ENCODE peak calls at places on chromosomes 12 and 14, in seven cellular contexts. A, I, Q, R, J, O and N are unnamed samples.

GRCh38 chr14:38548091-38548490 is 292.2 kb upstream of the CLEC14A start:
- DNase-seq in A (no peak), I (no peak), Q (no peak), R (no peak), J (no peak), O (no peak), N (no peak)

GRCh38 chr14:90444077-90444696 is 47.4 kb downstream of the CALM1 start:
- DNase-seq in A (no peak), I (peak), Q (peak), R (no peak), J (peak), O (no peak), N (no peak)

GRCh38 chr14:95659986-95660385 is 26.2 kb upstream of the TCL1B start:
- DNase-seq in A (no peak), I (no peak), Q (no peak), R (no peak), J (no peak), O (no peak), N (no peak)

GRCh38 chr12:78245111-78245510 is 414.4 kb downstream of the NAV3 start:
- DNase-seq in A (no peak), I (no peak), Q (no peak), R (no peak), J (no peak), O (no peak), N (no peak)

GRCh38 chr12:19855876-19856275 is 416.6 kb downstream of the AEBP2 start:
- DNase-seq in A (no peak), I (no peak), Q (no peak), R (no peak), J (no peak), O (no peak), N (no peak)

GRCh38 chr14:93049867-93050331 is 65.8 kb downstream of the ITPK1 start:
- DNase-seq in A (no peak), I (no peak), Q (no peak), R (no peak), J (peak), O (no peak), N (no peak)

GRCh38 chr14:92751819-92752218 is 3.4 kb upstream of the LGMN start:
- DNase-seq in A (no peak), I (no peak), Q (no peak), R (no peak), J (no peak), O (peak), N (no peak)

GRCh38 chr14:79511146-79511545 is 700.2 kb downstream of the DIO2 start:
- DNase-seq in A (no peak), I (no peak), Q (no peak), R (no peak), J (no peak), O (no peak), N (no peak)

GRCh38 chr12:57896139-57896436 is 45.3 kb upstream of the ATP23 start:
- DNase-seq in A (no peak), I (no peak), Q (no peak), R (no peak), J (no peak), O (no peak), N (no peak)

GRCh38 chr12:64560395-64561301 is 49.6 kb upstream of the RASSF3 start:
- DNase-seq in A (no peak), I (peak), Q (no peak), R (peak), J (peak), O (no peak), N (no peak)

GRCh38 chr14:25406818-25407217 is 356.9 kb upstream of the STXBP6 start:
- DNase-seq in A (no peak), I (no peak), Q (no peak), R (no peak), J (peak), O (no peak), N (no peak)

GRCh38 chr12:98895086-98895651 is 250.1 kb downstream of the APAF1 start:
- DNase-seq in A (peak), I (no peak), Q (no peak), R (no peak), J (no peak), O (peak), N (no peak)

GRCh38 chr12:12081836-12082497 is 11.2 kb downstream of the BCL2L14 start:
- DNase-seq in A (no peak), I (peak), Q (no peak), R (no peak), J (peak), O (peak), N (no peak)

GRCh38 chr14:103188691-103189480 is 65.6 kb downstream of the TNFAIP2 start:
- DNase-seq in A (peak), I (no peak), Q (no peak), R (no peak), J (peak), O (peak), N (no peak)

GRCh38 chr14:100305446-100306255 is 593 bp downstream of the SLC25A29 start:
- DNase-seq in A (peak), I (no peak), Q (no peak), R (no peak), J (peak), O (peak), N (peak)

GRCh38 chr12:4138051-4138450 is 135.5 kb upstream of the CCND2 start:
- DNase-seq in A (no peak), I (no peak), Q (no peak), R (no peak), J (no peak), O (no peak), N (no peak)

GRCh38 chr12:55972906-55973597 is 826 bp upstream of the RAB5B start:
- DNase-seq in A (no peak), I (no peak), Q (no peak), R (no peak), J (no peak), O (no peak), N (no peak)

GRCh38 chr12:67091204-67091603 is 178.0 kb upstream of the CAND1 start:
- DNase-seq in A (no peak), I (no peak), Q (no peak), R (no peak), J (no peak), O (no peak), N (no peak)

GRCh38 chr14:56490379-56490778 is 89.2 kb upstream of the TMEM260 start:
- DNase-seq in A (no peak), I (peak), Q (no peak), R (peak), J (peak), O (no peak), N (no peak)

GRCh38 chr12:12976366-12976765 is 23.7 kb downstream of the HEBP1 start:
- DNase-seq in A (no peak), I (peak), Q (no peak), R (peak), J (peak), O (no peak), N (no peak)

GRCh38 chr12:117051380-117051779 is 47.8 kb downstream of the TESC start:
- DNase-seq in A (no peak), I (no peak), Q (no peak), R (no peak), J (no peak), O (no peak), N (peak)

GRCh38 chr14:98249057-98249456 is 1022.9 kb downstream of the BCL11B start:
- DNase-seq in A (no peak), I (no peak), Q (no peak), R (no peak), J (no peak), O (no peak), N (no peak)

GRCh38 chr14:35879654-35880249 is 53.6 kb downstream of the BRMS1L start:
- DNase-seq in A (no peak), I (peak), Q (no peak), R (no peak), J (peak), O (peak), N (no peak)

GRCh38 chr14:64998455-64998931 is 11.8 kb downstream of the FNTB start:
- DNase-seq in A (no peak), I (peak), Q (no peak), R (no peak), J (no peak), O (no peak), N (no peak)

GRCh38 chr14:63308723-63309317 is 9.9 kb downstream of the GPHB5 start:
- DNase-seq in A (peak), I (peak), Q (no peak), R (no peak), J (peak), O (peak), N (no peak)
- TF ChIP-seq CTCF in A (no peak), I (peak), Q (no peak), R (peak), J (peak), O (peak), N (no peak)

DNA sequence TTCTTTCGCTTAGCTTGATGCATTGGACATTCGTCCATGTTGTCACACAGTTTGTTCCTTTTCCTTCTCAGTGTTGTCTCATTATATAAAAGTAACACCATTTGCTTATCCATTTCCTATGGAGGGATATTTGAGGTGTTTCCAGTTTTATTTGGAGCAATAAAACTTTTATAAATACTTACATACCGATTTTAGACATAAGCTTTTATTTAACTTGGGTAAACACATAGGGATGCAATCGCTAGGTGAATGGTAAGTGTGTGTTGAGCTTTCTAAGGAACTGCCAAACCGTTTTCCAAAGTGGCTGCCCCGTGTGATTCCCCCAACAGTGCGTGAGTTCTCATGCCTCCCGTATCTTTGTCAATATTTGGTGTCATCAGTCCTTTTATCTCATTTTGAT is 95.2 kb upstream of the DYNC1H1 start:
- DNase-seq in A (no peak), I (no peak), Q (no peak), R (no peak), J (no peak), O (no peak), N (no peak)
- TF ChIP-seq CTCF in A (no peak), I (no peak), Q (no peak), R (no peak), J (no peak), O (no peak), N (no peak)

DNA sequence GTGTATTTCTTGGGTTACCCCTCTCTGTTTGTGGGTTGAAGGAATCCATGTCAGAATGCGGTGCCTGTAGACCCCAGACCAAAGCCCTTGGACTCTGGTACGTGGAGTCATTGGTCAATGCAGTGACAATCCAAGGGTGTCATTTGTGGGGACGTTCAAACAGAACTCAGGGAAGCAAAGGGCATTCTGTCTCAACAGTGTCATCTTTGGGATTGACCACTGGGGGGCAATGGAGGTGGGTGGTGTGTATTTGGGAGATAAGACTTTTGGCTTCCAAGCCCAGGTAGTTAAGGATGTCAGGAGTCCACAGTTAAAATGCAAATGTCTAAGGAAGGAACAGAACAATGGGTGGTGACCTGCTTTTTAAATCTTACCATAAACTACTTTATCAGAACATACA is 54.6 kb upstream of the CCDC175 start:
- DNase-seq in A (no peak), I (peak), Q (no peak), R (no peak), J (no peak), O (peak), N (no peak)
- TF ChIP-seq CTCF in A (no peak), I (no peak), Q (no peak), R (no peak), J (no peak), O (peak), N (no peak)

DNA sequence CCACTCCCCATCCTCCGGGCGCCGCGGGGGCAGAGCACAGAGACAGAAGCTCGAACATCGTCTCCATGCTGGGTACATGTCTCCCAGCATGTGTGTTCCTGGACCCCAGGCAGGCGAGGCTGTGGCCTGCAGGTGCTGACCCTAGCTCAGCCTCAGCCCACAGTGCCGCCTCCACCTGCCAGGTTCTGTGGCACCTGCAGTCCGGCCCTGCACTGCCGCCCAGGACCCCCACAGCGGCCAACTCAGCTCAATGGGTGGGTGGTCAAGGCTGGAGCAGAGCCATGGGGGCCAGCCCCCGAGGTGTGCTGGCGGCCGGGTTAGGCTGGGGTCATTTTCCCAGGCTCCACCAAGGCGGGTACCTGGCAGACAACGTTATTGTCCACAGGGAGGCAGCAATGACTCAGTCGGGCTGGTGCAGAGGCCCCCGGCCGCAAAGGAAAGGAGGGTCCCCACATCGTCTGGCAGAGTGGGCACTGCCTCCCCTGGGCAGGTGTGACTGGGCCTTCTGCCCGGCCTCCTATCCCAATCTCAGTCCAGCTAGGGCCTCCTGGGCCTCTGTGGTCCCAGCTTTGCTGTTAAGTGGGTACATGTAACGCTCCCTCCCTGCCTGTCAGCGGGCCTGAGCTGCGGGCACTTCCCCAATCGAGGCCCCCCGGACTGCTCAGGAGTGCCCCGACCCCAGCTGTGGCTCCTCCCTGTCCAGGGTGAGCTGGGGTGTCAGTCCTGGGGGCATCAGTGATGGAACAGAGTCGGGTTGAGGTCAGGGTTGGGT is 20.2 kb upstream of the NUDT14 start:
- DNase-seq in A (no peak), I (no peak), Q (no peak), R (no peak), J (no peak), O (no peak), N (no peak)
- TF ChIP-seq CTCF in A (no peak), I (no peak), Q (no peak), R (no peak), J (peak), O (peak), N (no peak)

GRCh38 chr12:70319632-70320031 is 46.5 kb upstream of the KCNMB4 start:
- DNase-seq in A (no peak), I (no peak), Q (no peak), R (no peak), J (no peak), O (no peak), N (no peak)

GRCh38 chr12:70317781-70318180 is 48.3 kb upstream of the KCNMB4 start:
- DNase-seq in A (no peak), I (no peak), Q (no peak), R (no peak), J (no peak), O (no peak), N (no peak)

GRCh38 chr12:70309348-70309747 is 56.7 kb upstream of the KCNMB4 start:
- DNase-seq in A (no peak), I (no peak), Q (no peak), R (no peak), J (no peak), O (no peak), N (no peak)

GRCh38 chr12:70314145-70314544 is 51.9 kb upstream of the KCNMB4 start:
- DNase-seq in A (no peak), I (no peak), Q (no peak), R (no peak), J (no peak), O (no peak), N (no peak)
- TF ChIP-seq CTCF in A (no peak), I (no peak), Q (no peak), R (no peak), J (no peak), O (no peak), N (no peak)